ENCODE peak calls at places on chromosome 19, in eight cellular contexts. B is MCF 10A; V is foreskin fibroblast; X is T-helper 1 cell; P is T-cell; E is effector CD4-positive, alpha-beta T cell; K is non-pigmented ciliary epithelial cell; U is HEK293T. O is an unnamed sample.

GRCh38 chr19:40217921-40218890 is at the start of gene TTC9B:
- DNase-seq in K (no peak), E (peak), X (peak), P (no peak), U (peak), V (peak), B (no peak), O (peak)

GRCh38 chr19:16369664-16370576 is 45.3 kb downstream of the KLF2 start:
- DNase-seq in X (peak), P (peak), B (no peak), E (peak), U (no peak), K (no peak), V (no peak), O (no peak)

GRCh38 chr19:53809518-53810186 is 14.5 kb downstream of the NLRP12 start:
- DNase-seq in X (no peak), U (peak), B (no peak), P (no peak), E (no peak), V (no peak), K (no peak), O (no peak)

GRCh38 chr19:21569497-21569870 is 64.1 kb downstream of the ZNF429 start:
- DNase-seq in B (no peak), P (peak), U (no peak), K (peak), X (peak), E (peak), V (peak), O (peak)

GRCh38 chr19:31639306-31639705 is 290.1 kb upstream of the TSHZ3 start:
- DNase-seq in P (no peak), K (no peak), E (no peak), X (no peak), V (no peak), U (no peak), B (no peak), O (no peak)

GRCh38 chr19:6427131-6427530 is 2.5 kb upstream of the KHSRP start:
- DNase-seq in U (no peak), K (no peak), B (no peak), V (no peak), P (no peak), X (no peak), E (no peak), O (no peak)

GRCh38 chr19:58434217-58434616 is 5.7 kb downstream of the ZNF132 start:
- DNase-seq in B (no peak), U (no peak), X (no peak), K (no peak), P (no peak), V (no peak), E (no peak), O (no peak)

GRCh38 chr19:51726049-51726448 is 2.3 kb upstream of the HAS1 start:
- DNase-seq in E (no peak), K (no peak), P (no peak), U (no peak), X (no peak), V (peak), B (peak), O (no peak)

GRCh38 chr19:15101479-15102082 is 5.6 kb upstream of the SYDE1 start:
- DNase-seq in E (no peak), B (peak), X (no peak), V (peak), K (no peak), U (peak), P (no peak), O (peak)

GRCh38 chr19:39508629-39509028 is 6.3 kb upstream of the SELENOV start:
- DNase-seq in K (no peak), B (no peak), X (no peak), U (no peak), V (no peak), E (no peak), P (no peak), O (no peak)

GRCh38 chr19:21483589-21484170 is 21.7 kb upstream of the ZNF429 start:
- DNase-seq in X (peak), K (no peak), V (peak), P (peak), B (no peak), U (peak), E (peak), O (peak)

GRCh38 chr19:5314012-5314906 is 26.4 kb downstream of the PTPRS start:
- DNase-seq in X (no peak), P (no peak), V (peak), E (no peak), K (no peak), U (no peak), B (peak), O (no peak)

GRCh38 chr19:47414469-47414868 is 4.9 kb downstream of the MEIS3 start:
- DNase-seq in K (no peak), E (no peak), B (peak), U (peak), P (no peak), V (no peak), X (no peak), O (no peak)

GRCh38 chr19:45195764-45196163 is 17.2 kb downstream of the BLOC1S3 start:
- DNase-seq in P (no peak), U (no peak), K (no peak), X (no peak), E (no peak), V (peak), B (no peak), O (no peak)

GRCh38 chr19:51980116-51980736 is 6.4 kb downstream of the ZNF350 start:
- DNase-seq in P (no peak), E (no peak), U (no peak), K (no peak), X (no peak), V (peak), B (peak), O (no peak)

GRCh38 chr19:3466630-3467029 is 13.7 kb downstream of the SMIM24 start:
- DNase-seq in B (no peak), U (no peak), X (no peak), V (no peak), E (no peak), K (no peak), P (no peak), O (no peak)

GRCh38 chr19:13842294-13843103 is 34.4 kb upstream of the NANOS3 start:
- DNase-seq in P (no peak), K (no peak), X (peak), E (peak), U (no peak), B (peak), V (peak), O (peak)

GRCh38 chr19:17103177-17103576 is 27.6 kb downstream of the MYO9B start:
- DNase-seq in U (peak), X (no peak), E (no peak), V (peak), B (peak), P (no peak), K (no peak), O (no peak)

GRCh38 chr19:39352549-39353285 is 10.5 kb downstream of the SAMD4B start:
- DNase-seq in X (no peak), E (no peak), B (no peak), K (no peak), P (no peak), V (no peak), U (no peak), O (no peak)

GRCh38 chr19:41325947-41326706 is 16.2 kb downstream of the CCDC97 start:
- DNase-seq in E (no peak), B (no peak), P (no peak), U (no peak), K (peak), X (no peak), V (peak), O (no peak)

GRCh38 chr19:39100500-39101166 is 16.5 kb downstream of the ACP7 start:
- DNase-seq in V (no peak), U (no peak), E (no peak), X (no peak), P (no peak), B (no peak), K (no peak), O (no peak)

GRCh38 chr19:35304036-35304435 is 12.1 kb downstream of the MAG start:
- DNase-seq in V (no peak), B (no peak), E (no peak), X (no peak), K (no peak), U (no peak), P (no peak), O (no peak)

GRCh38 chr19:34589730-34590129 is 87.2 kb downstream of the SCGB2B2 start:
- DNase-seq in P (no peak), K (no peak), U (no peak), V (no peak), B (no peak), X (no peak), E (no peak), O (no peak)

GRCh38 chr19:800360-801029 is 3.2 kb downstream of the PTBP1 start:
- DNase-seq in V (peak), U (no peak), B (peak), K (no peak), X (no peak), P (no peak), E (no peak), O (no peak)

GRCh38 chr19:33750587-33751385 is 45.9 kb upstream of the KCTD15 start:
- DNase-seq in E (no peak), B (no peak), K (no peak), U (no peak), X (no peak), V (no peak), P (no peak), O (no peak)

GRCh38 chr19:55253842-55254624 is 4.8 kb downstream of the PPP6R1 start:
- DNase-seq in X (peak), B (no peak), V (no peak), P (peak), U (no peak), K (no peak), E (peak), O (peak)

GRCh38 chr19:6761053-6761676 is 6.1 kb downstream of the SH2D3A start:
- DNase-seq in V (peak), E (no peak), K (no peak), B (no peak), U (peak), P (no peak), X (no peak), O (no peak)

GRCh38 chr19:49920624-49921363 is 8.2 kb upstream of the ATF5 start:
- DNase-seq in X (no peak), U (no peak), B (no peak), E (no peak), P (no peak), K (no peak), V (no peak), O (no peak)

GRCh38 chr19:11373166-11373884 is 1.1 kb upstream of the SWSAP1 start:
- DNase-seq in U (no peak), X (no peak), P (no peak), B (peak), V (peak), E (no peak), K (no peak), O (no peak)

O was measured in activated T-helper 2 cell treated with anti-CD3 and anti-CD28 coated beads, Interferon-gamma antibody, Interleukin-2, Interleukin-4, amounts not matched to agents 10 μg/mL and 5 μg/mL and 100 μg/mL, durations not matched to agents 14 hours and 24 hours and 36 hours.